ENCODE peak calls at places on chromosomes 12 and 14, in seven cellular contexts. W is SK-N-SH, V is AG20443, B is MV-4-11, L is KG1, T is aorta, D is MM.1S. M is an unnamed sample.

GRCh38 chr14:66440806-66441205 is 45.4 kb upstream of the CCDC196 start:
- DNase-seq in W (no peak), V (no peak), B (no peak), L (no peak), T (no peak), D (no peak), M (no peak)

GRCh38 chr12:90908465-90908864 is 46.5 kb downstream of the CCER1 start:
- DNase-seq in W (no peak), V (peak), B (no peak), L (no peak), T (no peak), D (no peak), M (no peak)

GRCh38 chr12:107891967-107892366 is 117.5 kb downstream of the ASCL4 start:
- DNase-seq in W (no peak), V (no peak), B (peak), L (no peak), T (no peak), D (no peak), M (peak)

GRCh38 chr14:93019367-93019843 is 96.3 kb downstream of the ITPK1 start:
- DNase-seq in W (no peak), V (no peak), B (no peak), L (no peak), T (no peak), D (no peak), M (no peak)

GRCh38 chr12:7444076-7444475 is at the start of gene CD163L1:
- DNase-seq in W (no peak), V (no peak), B (no peak), L (no peak), T (no peak), D (no peak), M (no peak)

GRCh38 chr12:124391340-124392261 is 96.7 kb downstream of the RFLNA start:
- DNase-seq in W (no peak), V (peak), B (peak), L (peak), T (peak), D (peak), M (peak)

GRCh38 chr14:60235440-60235839 is 13.6 kb upstream of the PPM1A start:
- DNase-seq in W (no peak), V (no peak), B (no peak), L (no peak), T (no peak), D (no peak), M (no peak)

GRCh38 chr14:67129768-67130167 is 59.5 kb upstream of the GARIN2 start:
- DNase-seq in W (no peak), V (no peak), B (no peak), L (no peak), T (no peak), D (no peak), M (no peak)

GRCh38 chr14:55121628-55122440 is 7.2 kb upstream of the LGALS3 start:
- DNase-seq in W (no peak), V (no peak), B (no peak), L (no peak), T (no peak), D (no peak), M (no peak)

M was measured in OCI-LY7.